ENCODE peak calls at places on chromosome 15, in five cellular contexts. J is fibroblast of pulmonary artery; O is aorta; P is CD8-positive, alpha-beta T cell; F is skeletal muscle cell. H is an unnamed sample.

GRCh38 chr15:89578146-89578545 is 2.9 kb downstream of the TICRR start:
- DNase-seq in J (no peak), O (no peak), P (no peak), F (no peak), H (no peak)

GRCh38 chr15:77419050-77419835 is 661 bp downstream of the PEAK1 start:
- DNase-seq in J (peak), O (peak), P (no peak), F (no peak), H (peak)

GRCh38 chr15:65638107-65638506 is 16.4 kb downstream of the SLC24A1 start:
- DNase-seq in J (no peak), O (no peak), P (no peak), F (no peak), H (no peak)

GRCh38 chr15:80512729-80513670 is 108.8 kb downstream of the ARNT2 start:
- DNase-seq in J (peak), O (no peak), P (no peak), F (no peak), H (peak)

GRCh38 chr15:57570994-57571393 is 20.7 kb upstream of the MYZAP start:
- DNase-seq in J (peak), O (no peak), P (no peak), F (no peak), H (no peak)

GRCh38 chr15:32704343-32705076 is 13.3 kb upstream of the GREM1 start:
- DNase-seq in J (no peak), O (no peak), P (no peak), F (peak), H (no peak)

GRCh38 chr15:42891569-42891968 is 29.0 kb downstream of the TTBK2 start:
- DNase-seq in J (no peak), O (no peak), P (no peak), F (peak), H (no peak)

GRCh38 chr15:57772223-57772957 is 65.9 kb downstream of the POLR2M start:
- DNase-seq in J (peak), O (no peak), P (no peak), F (no peak), H (no peak)

GRCh38 chr15:64143276-64143675 is 8.3 kb upstream of the SNX22 start:
- DNase-seq in J (no peak), O (no peak), P (no peak), F (no peak), H (no peak)

GRCh38 chr15:75945953-75946352 is 42.3 kb downstream of the FBXO22 start:
- DNase-seq in J (peak), O (no peak), P (no peak), F (peak), H (no peak)

GRCh38 chr15:68259883-68260282 is 17.7 kb upstream of the FEM1B start:
- DNase-seq in J (no peak), O (no peak), P (no peak), F (no peak), H (no peak)

GRCh38 chr15:78992416-78993256 is 47.8 kb upstream of the CTSH start:
- DNase-seq in J (peak), O (peak), P (no peak), F (no peak), H (no peak)

GRCh38 chr15:83833569-83833968 is 179.6 kb downstream of the ADAMTSL3 start:
- DNase-seq in J (no peak), O (no peak), P (no peak), F (no peak), H (no peak)

GRCh38 chr15:42152196-42152920 is 4.1 kb downstream of the PLA2G4F start:
- DNase-seq in J (no peak), O (no peak), P (no peak), F (no peak), H (no peak)

GRCh38 chr15:32787949-32788348 is 70.1 kb downstream of the GREM1 start:
- DNase-seq in J (no peak), O (no peak), P (no peak), F (no peak), H (no peak)

GRCh38 chr15:75230016-75230343 is 28.2 kb upstream of the GOLGA6C start:
- DNase-seq in J (no peak), O (no peak), P (no peak), F (no peak), H (no peak)

GRCh38 chr15:99151156-99151555 is 46.3 kb downstream of the SYNM start:
- DNase-seq in J (no peak), O (no peak), P (no peak), F (no peak), H (no peak)

GRCh38 chr15:77421370-77421700 is 647 bp downstream of the HMG20A start:
- DNase-seq in J (no peak), O (no peak), P (no peak), F (no peak), H (no peak)

H was measured in COR-L47.